ENCODE peak calls at places on chromosomes 5 and 9, in four cellular contexts. X, J, Y and P are unnamed samples. For H3K4me1, the result is how much of the 10 kb centered on the place peaks cover.

GRCh38 chr5:84378961-84379360 is 5.7 kb downstream of the EDIL3 start:
- DNase-seq in X (peak), J (no peak), Y (no peak), P (no peak)

GRCh38 chr5:55101556-55102276 is 730 bp upstream of the GZMA start:
- DNase-seq in X (no peak), Y (no peak), J (no peak), P (no peak)

GRCh38 chr5:43010956-43011355 is 29.2 kb downstream of the ANXA2R start:
- DNase-seq in Y (no peak), J (no peak), X (peak), P (no peak)

GRCh38 chr5:134114886-134115805 is 665 bp downstream of the TCF7 start:
- DNase-seq in J (no peak), Y (no peak), X (peak), P (peak)

GRCh38 chr5:148740966-148741742 is 85.3 kb upstream of the ADRB2 start:
- DNase-seq in J (no peak), Y (no peak), X (peak), P (no peak)

GRCh38 chr9:88923653-88924284 is 67.5 kb upstream of the S1PR3 start:
- DNase-seq in J (no peak), Y (no peak), X (no peak), P (peak)

GRCh38 chr9:122572456-122572855 is 10.7 kb downstream of the OR1L8 start:
- DNase-seq in Y (no peak), J (no peak), X (peak), P (no peak)

GRCh38 chr9:4137755-4138154 is 162.1 kb downstream of the GLIS3 start:
- DNase-seq in J (no peak), Y (no peak), X (peak), P (no peak)

GRCh38 chr9:33458444-33458843 is 11.1 kb upstream of the AQP3 start:
- DNase-seq in J (no peak), X (no peak), Y (no peak), P (no peak)

GRCh38 chr5:33824516-33825195 is 67.1 kb downstream of the ADAMTS12 start:
- DNase-seq in J (no peak), X (peak), Y (no peak), P (no peak)

GRCh38 chr5:137199201-137199600 is 299.9 kb downstream of the SPOCK1 start:
- DNase-seq in X (no peak), J (no peak), Y (no peak), P (no peak)

GRCh38 chr9:108477538-108478006 is 378.2 kb downstream of the ACTL7B start:
- DNase-seq in X (peak), J (no peak), Y (no peak), P (no peak)

GRCh38 chr5:65835191-65835590 is 91.2 kb upstream of the ERBIN start:
- DNase-seq in Y (no peak), X (no peak), J (no peak), P (no peak)

GRCh38 chr5:180336234-180337020 is 16.7 kb downstream of the GFPT2 start:
- DNase-seq in X (no peak), Y (no peak), J (no peak), P (no peak)

GRCh38 chr5:158877124-158877581 is 222.6 kb downstream of the EBF1 start:
- DNase-seq in X (peak), J (no peak), Y (no peak), P (no peak)

GRCh38 chr9:105646879-105647594 is 15.2 kb upstream of the TAL2 start:
- DNase-seq in J (no peak), X (no peak), Y (no peak), P (no peak)

GRCh38 chr5:89087128-89087527 is 204.1 kb upstream of the MEF2C start:
- DNase-seq in X (no peak), J (no peak), Y (no peak), P (no peak)
- H3K4me3 ChIP-seq in X (no peak), J (no peak), Y (no peak), P (no peak)

DNA sequence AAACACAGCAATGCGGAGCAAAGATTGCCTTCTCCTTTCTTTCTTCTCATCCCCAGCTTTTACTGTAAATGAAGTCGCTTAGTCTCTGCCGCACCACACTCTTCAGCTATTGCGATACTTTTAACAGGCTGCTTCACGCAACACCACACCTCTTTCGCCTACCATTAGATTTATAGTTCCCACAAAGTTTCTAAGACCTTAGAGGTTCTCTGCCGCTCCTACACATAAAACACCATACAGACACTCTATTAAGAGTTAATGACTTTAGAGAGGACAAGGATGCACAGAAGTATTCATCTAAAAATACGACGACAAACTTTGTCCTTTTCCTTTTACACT is 642 bp downstream of the PGGT1B start:
- DNase-seq in X (peak), J (no peak), Y (no peak), P (no peak)
- H3K4me1 ChIP-seq in X (under half), J (under half), Y (under half), P (under half)

GRCh38 chr9:78510035-78510434 is 213.1 kb downstream of the PSAT1 start:
- DNase-seq in X (no peak), Y (no peak), J (no peak), P (no peak)

GRCh38 chr9:78519786-78520185 is 222.9 kb downstream of the PSAT1 start:
- DNase-seq in J (no peak), X (no peak), Y (no peak), P (no peak)

DNA sequence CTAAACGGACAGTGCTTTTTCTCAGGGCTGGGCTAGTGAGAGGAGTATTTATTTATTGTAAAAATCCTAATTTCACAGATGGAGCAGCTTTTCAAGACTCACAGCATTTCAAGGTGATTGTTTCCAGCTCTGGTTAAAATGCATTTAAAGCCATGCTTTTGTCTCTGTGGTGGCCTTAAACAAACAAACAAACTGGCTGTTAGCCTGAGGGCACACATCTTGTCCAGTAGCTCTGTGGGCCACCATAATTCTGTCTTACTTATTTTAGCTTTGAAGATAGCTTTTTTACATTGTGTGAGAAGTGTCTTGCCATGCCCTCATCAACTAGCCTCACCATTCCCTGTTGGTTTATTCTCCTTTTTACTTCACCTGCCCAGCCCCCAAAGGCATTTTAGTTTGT is 218.2 kb downstream of the PSAT1 start:
- DNase-seq in X (no peak), J (no peak), Y (no peak), P (no peak)
- H3K4me3 ChIP-seq in X (no peak), J (no peak), Y (no peak), P (no peak)

GRCh38 chr5:89930591-89931383 is 478.8 kb downstream of the CETN3 start:
- DNase-seq in X (peak), Y (no peak), J (no peak), P (no peak)

GRCh38 chr5:89942171-89942570 is 467.4 kb downstream of the CETN3 start:
- DNase-seq in X (no peak), J (no peak), Y (no peak), P (no peak)

GRCh38 chr5:89932771-89933181 is 476.8 kb downstream of the CETN3 start:
- DNase-seq in Y (no peak), J (no peak), X (no peak), P (no peak)

GRCh38 chr5:89934069-89934468 is 475.5 kb downstream of the CETN3 start:
- DNase-seq in J (no peak), Y (no peak), X (no peak), P (no peak)

DNA sequence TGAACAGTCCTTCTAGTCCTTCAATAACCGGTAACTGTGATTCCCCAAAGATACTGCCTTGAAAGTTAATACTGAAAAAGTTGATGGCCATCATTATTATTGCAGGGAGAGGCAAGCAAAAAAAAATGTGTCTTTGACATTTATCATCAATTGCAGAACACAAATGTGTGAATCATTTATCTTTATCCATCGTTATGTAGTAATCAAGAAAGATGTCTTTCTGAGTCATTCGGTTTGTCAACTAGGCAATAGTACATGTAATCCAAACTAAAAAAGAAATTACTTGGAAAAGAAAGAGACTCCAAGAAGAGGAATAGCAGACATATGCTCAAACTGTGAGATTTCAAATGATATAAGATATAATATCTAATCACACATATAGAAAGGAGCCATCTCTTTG is 473.0 kb downstream of the CETN3 start:
- DNase-seq in J (no peak), Y (no peak), X (peak), P (no peak)
- H3K4me1 ChIP-seq in J (under half), Y (under half), X (under half), P (under half)

DNA sequence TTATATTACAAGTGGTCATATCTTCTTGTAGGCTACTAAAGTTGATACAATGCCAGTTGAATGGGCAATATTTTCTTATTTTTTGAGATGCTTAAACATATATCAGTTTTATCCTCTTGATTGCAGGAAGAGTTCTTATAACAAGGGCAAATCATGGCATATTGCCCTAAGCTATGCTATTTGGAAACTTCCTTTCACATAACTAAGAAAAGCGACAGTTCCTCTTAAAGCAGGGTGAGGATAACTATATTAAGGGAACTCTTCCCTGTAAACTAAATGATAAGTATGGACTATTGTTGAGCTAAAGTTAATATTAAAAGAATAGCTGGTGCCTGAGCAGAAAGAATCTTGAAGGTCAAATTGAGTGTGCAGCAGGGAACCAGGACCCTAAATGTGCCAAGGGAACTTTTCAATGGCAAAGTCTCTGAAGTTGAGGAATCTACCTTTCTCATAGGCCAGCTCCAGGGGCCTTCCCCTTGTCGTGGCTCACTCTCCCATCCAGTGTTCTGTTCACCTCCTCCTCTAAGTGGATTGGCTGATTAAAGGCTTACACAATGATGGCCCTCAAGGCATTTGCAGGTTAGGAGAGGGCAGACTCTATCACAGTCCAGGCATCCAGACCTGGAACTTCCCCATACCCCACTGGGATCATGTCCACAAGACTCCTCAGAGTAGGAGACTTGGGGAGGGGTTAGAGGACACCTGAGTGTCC is 26.8 kb downstream of the FYB1 start:
- DNase-seq in Y (no peak), X (no peak), J (no peak), P (no peak)
- H3K4me3 ChIP-seq in Y (no peak), X (no peak), J (no peak), P (no peak)

DNA sequence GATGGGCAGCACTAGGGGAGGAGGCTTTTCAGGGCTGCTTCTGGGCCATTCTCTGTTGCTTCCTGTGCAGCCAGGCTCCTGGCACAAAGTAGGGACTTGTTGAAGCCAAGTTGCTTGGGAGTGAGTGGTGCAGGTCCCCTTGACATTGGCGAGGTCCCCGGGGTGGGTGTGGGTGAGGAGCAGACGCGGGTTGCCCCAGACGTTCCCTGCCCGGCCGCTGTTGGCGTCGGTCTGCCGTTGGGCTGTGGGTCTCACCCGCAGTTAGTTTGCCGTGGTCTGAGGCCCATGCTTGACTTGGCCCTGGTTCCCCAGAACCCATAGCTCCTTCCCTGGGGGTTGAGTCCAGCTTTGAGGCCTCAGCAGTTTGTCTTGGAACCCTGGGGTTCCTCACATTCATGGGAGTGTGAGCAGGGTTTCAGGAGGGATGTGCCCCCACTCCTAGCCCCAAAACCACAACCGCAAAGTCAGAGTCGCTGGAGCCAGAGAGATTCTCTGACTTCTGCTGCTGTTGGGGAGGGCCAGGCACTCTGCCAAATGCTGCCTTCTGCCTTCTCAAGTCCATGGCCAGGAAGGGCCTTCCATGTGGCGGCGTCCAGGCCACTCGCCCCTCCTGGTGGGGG is 77.5 kb downstream of the RXRA start:
- DNase-seq in J (peak), X (peak), Y (no peak), P (peak)
- H3K4me1 ChIP-seq in J (under half), X (under half), Y (under half), P (half or more)